ENCODE peak calls at places on chromosomes 7 and 10, in six cellular contexts. V is naive thymus-derived CD4-positive, alpha-beta T cell; F is heart left ventricle; D is IMR-90; L is Karpas-422; S is GM23248. X is an unnamed sample.

GRCh38 chr7:112005205-112005604 is 201.0 kb downstream of the DOCK4 start:
- DNase-seq in V (no peak), F (no peak), D (no peak), L (no peak), S (no peak), X (no peak)

GRCh38 chr10:15141136-15142067 is 27.1 kb downstream of the NMT2 start:
- DNase-seq in V (no peak), F (no peak), D (no peak), L (peak; percentile 43), S (no peak), X (no peak)

GRCh38 chr7:25521236-25521635 is 292.9 kb upstream of the NPVF start:
- DNase-seq in V (no peak), F (no peak), D (no peak), L (no peak), S (no peak), X (no peak)

GRCh38 chr7:538764-539685 is 19.4 kb upstream of the PDGFA start:
- DNase-seq in V (no peak), F (no peak), D (no peak), L (no peak), S (no peak), X (no peak)

GRCh38 chr10:117670116-117670515 is 127.6 kb downstream of the EMX2 start:
- DNase-seq in V (no peak), F (no peak), D (no peak), L (no peak), S (no peak), X (no peak)

GRCh38 chr10:21329995-21330627 is 195.4 kb downstream of the SKIDA1 start:
- DNase-seq in V (no peak), F (no peak), D (peak; percentile 92), L (no peak), S (peak; percentile 89), X (no peak)

GRCh38 chr7:153061913-153062528 is 302.5 kb downstream of the ACTR3B start:
- DNase-seq in V (no peak), F (no peak), D (no peak), L (peak; percentile 67), S (no peak), X (no peak)

GRCh38 chr10:17918187-17918903 is 33.4 kb upstream of the SLC39A12 start:
- DNase-seq in V (no peak), F (no peak), D (no peak), L (no peak), S (no peak), X (no peak)

GRCh38 chr7:155647302-155647701 is 2.8 kb downstream of the RBM33 start:
- DNase-seq in V (no peak), F (no peak), D (no peak), L (no peak), S (no peak), X (no peak)

GRCh38 chr7:121570365-121570764 is 174.3 kb upstream of the FAM3C start:
- DNase-seq in V (no peak), F (no peak), D (no peak), L (no peak), S (no peak), X (no peak)

GRCh38 chr7:129845972-129846327 is 106.8 kb downstream of the UBE2H start:
- DNase-seq in V (no peak), F (no peak), D (peak; percentile 91), L (no peak), S (peak; percentile 91), X (no peak)

GRCh38 chr7:155590215-155591023 is 44.1 kb upstream of the CNPY1 start:
- DNase-seq in V (no peak), F (peak; percentile 43), D (peak; percentile 16), L (no peak), S (peak; percentile 38), X (no peak)

GRCh38 chr7:94913391-94913790 is 6.0 kb downstream of the PPP1R9A start:
- DNase-seq in V (no peak), F (no peak), D (no peak), L (no peak), S (no peak), X (no peak)

GRCh38 chr7:135905858-135906257 is 71.3 kb downstream of the MTPN start:
- DNase-seq in V (no peak), F (no peak), D (no peak), L (no peak), S (no peak), X (no peak)

GRCh38 chr7:595621-596010 is 76.0 kb upstream of the PDGFA start:
- DNase-seq in V (no peak), F (no peak), D (no peak), L (no peak), S (no peak), X (no peak)

GRCh38 chr10:77550378-77550777 is 87.2 kb downstream of the KCNMA1 start:
- DNase-seq in V (no peak), F (no peak), D (no peak), L (no peak), S (no peak), X (no peak)

GRCh38 chr10:56920586-56921250 is 559.7 kb upstream of the ZWINT start:
- DNase-seq in V (no peak), F (no peak), D (no peak), L (no peak), S (no peak), X (no peak)

GRCh38 chr7:51133992-51134391 is 182.6 kb downstream of the COBL start:
- DNase-seq in V (no peak), F (no peak), D (no peak), L (no peak), S (no peak), X (no peak)

GRCh38 chr7:80630611-80631010 is 7.8 kb upstream of the CD36 start:
- DNase-seq in V (no peak), F (no peak), D (peak; percentile 34), L (no peak), S (no peak), X (no peak)

GRCh38 chr10:7192831-7193348 is 217.9 kb downstream of the SFMBT2 start:
- DNase-seq in V (peak; percentile 82), F (no peak), D (no peak), L (no peak), S (no peak), X (peak; percentile 13)

GRCh38 chr7:151385626-151386300 is 24.1 kb downstream of the WDR86 start:
- DNase-seq in V (no peak), F (no peak), D (no peak), L (no peak), S (no peak), X (no peak)

GRCh38 chr10:24444337-24444736 is 235.4 kb downstream of the KIAA1217 start:
- DNase-seq in V (no peak), F (no peak), D (peak; percentile 96), L (no peak), S (peak; percentile 91), X (no peak)

GRCh38 chr10:102753724-102754123 is 10.0 kb downstream of the WBP1L start:
- DNase-seq in V (no peak), F (no peak), D (no peak), L (no peak), S (peak; percentile 60), X (no peak)
- H3K4me3 ChIP-seq in V (no peak overlapping the region), F (no peak overlapping the region), D (no peak overlapping the region), L (no peak overlapping the region), S (peak overlapping the region; percentile 44), X (no peak overlapping the region)

GRCh38 chr7:116212859-116213258 is 2.5 kb downstream of the TES start:
- DNase-seq in V (no peak), F (no peak), D (no peak), L (no peak), S (peak; percentile 69), X (no peak)
- H3K4me1 ChIP-seq in V (peaks cover 55% of the 10 kb centered on the region), F (peaks cover 2% of the 10 kb centered on the region), D (peaks cover 2% of the 10 kb centered on the region), L (peaks cover 10% of the 10 kb centered on the region), S (peaks cover 50% of the 10 kb centered on the region), X (peaks cover 34% of the 10 kb centered on the region)

GRCh38 chr7:32415519-32415918 is 74.7 kb downstream of the LSM5 start:
- DNase-seq in V (no peak), F (no peak), D (no peak), L (no peak), S (no peak), X (no peak)

GRCh38 chr7:32415936-32416335 is 74.2 kb downstream of the LSM5 start:
- DNase-seq in V (no peak), F (no peak), D (no peak), L (no peak), S (no peak), X (no peak)

DNA sequence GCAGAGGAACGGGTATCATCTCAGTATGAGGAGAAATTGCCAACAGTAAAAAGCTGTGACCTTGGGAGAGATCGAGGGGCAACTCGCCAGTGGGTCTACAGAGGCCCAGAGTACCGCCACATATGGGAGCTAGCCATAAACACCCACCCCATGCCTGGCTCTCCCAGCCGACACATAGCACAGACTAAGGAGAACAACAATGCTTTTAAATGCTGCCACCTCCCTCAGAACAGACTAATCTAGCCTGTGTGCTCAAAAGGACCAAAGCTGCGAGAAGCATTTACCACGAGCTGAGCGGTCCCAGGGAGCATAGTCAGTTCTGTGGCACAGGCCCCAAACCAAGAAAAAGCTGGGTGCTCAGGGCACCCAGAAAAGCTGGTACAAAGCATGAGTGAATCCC is 73.3 kb downstream of the LSM5 start:
- DNase-seq in V (no peak), F (no peak), D (no peak), L (no peak), S (no peak), X (no peak)
- H3K27me3 ChIP-seq in V (no peaks in the 10 kb centered on the region), F (no peaks in the 10 kb centered on the region), D (no peaks in the 10 kb centered on the region), L (no peaks in the 10 kb centered on the region), S (peaks cover 3% of the 10 kb centered on the region), X (no peaks in the 10 kb centered on the region)

DNA sequence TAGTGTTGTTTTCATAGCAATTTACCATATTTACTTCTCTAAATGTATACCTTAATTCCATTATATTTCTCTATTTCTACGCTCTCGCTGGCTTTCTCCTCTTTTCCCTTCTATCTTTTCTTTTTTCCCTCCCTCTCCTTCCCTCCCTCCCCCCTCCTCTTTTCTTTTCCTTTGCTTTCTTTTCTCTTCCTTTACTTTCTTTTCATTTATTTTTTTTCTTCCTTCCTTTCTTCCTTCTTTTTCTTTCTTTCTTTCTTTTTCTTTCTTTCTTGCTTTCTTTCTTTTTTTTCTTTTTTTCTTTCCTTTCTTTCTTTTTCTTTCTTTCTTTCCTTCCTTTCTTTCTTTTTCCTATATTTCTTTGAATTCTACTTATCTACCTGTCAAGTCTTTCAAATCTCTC is 533.0 kb upstream of the POT1 start:
- DNase-seq in V (no peak), F (no peak), D (no peak), L (no peak), S (no peak), X (no peak)
- H3K4me3 ChIP-seq in V (no peak overlapping the region), F (no peak overlapping the region), D (no peak overlapping the region), L (no peak overlapping the region), S (no peak overlapping the region), X (no peak overlapping the region)

DNA sequence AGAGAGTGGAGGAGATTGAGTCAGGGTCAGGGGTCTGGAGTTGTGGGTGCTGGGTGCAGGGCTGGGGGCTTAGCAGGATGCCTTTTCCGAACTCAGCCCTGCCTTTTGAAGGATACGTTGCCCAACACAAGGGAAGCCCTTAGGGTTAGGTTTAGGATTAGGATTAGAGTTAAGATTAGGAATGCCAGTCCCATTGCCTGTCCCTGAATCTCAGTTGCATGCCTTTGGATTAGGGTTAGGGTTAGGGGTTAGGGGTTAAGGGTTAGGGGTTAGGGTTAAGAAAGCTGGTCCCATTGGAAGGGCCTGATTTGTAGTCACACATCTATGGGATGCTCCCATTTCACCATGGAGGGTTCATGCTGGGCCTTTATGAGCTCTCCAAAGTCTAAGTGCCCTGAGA is 20.8 kb upstream of the ZNF488 start:
- DNase-seq in V (no peak), F (no peak), D (no peak), L (no peak), S (no peak), X (no peak)
- H3K4me1 ChIP-seq in V (no peaks in the 10 kb centered on the region), F (peaks cover 5% of the 10 kb centered on the region), D (peaks cover 27% of the 10 kb centered on the region), L (no peaks in the 10 kb centered on the region), S (peaks cover 32% of the 10 kb centered on the region), X (no peaks in the 10 kb centered on the region)